ENCODE peak calls at places on chromosomes 3 and 15, in four cellular contexts. N is WTC11, F is HepG2, V is IMR-90. T is an unnamed sample.

GRCh38 chr3:171704002-171704401 is 106.3 kb downstream of the PLD1 start:
- DNase-seq in V (peak), F (peak), N (peak), T (peak)

GRCh38 chr15:91706366-91707032 is 147.0 kb upstream of the SLCO3A1 start:
- DNase-seq in N (peak), V (peak), F (peak), T (peak)

GRCh38 chr15:41655716-41656115 is 4.5 kb upstream of the MGA start:
- DNase-seq in V (peak), N (no peak), F (no peak), T (no peak)

GRCh38 chr15:90286678-90287077 is 21.2 kb downstream of the NGRN start:
- DNase-seq in F (peak), V (peak), N (no peak), T (peak)

GRCh38 chr3:48018841-48019240 is 2.6 kb upstream of the MAP4 start:
- DNase-seq in F (peak), V (peak), N (no peak), T (no peak)

GRCh38 chr15:65054333-65055200 is 9.4 kb downstream of the SLC51B start:
- DNase-seq in F (peak), N (peak), V (peak), T (peak)

GRCh38 chr3:64158334-64158733 is 66.9 kb downstream of the PRICKLE2 start:
- DNase-seq in F (no peak), V (peak), N (no peak), T (no peak)

GRCh38 chr3:178537123-178537754 is 1.0 kb downstream of the KCNMB2 start:
- DNase-seq in N (no peak), V (no peak), F (no peak), T (no peak)

GRCh38 chr3:134704556-134704955 is 53.7 kb upstream of the KY start:
- DNase-seq in F (no peak), V (no peak), N (no peak), T (no peak)

GRCh38 chr3:14429237-14429636 is 26.8 kb downstream of the SLC6A6 start:
- DNase-seq in V (peak), F (no peak), N (no peak), T (no peak)

GRCh38 chr3:118187221-118187620 is 847.4 kb downstream of the IGSF11 start:
- DNase-seq in F (no peak), N (no peak), V (no peak), T (no peak)

GRCh38 chr3:129688310-129688895 is 81.9 kb upstream of the PLXND1 start:
- DNase-seq in N (peak), F (peak), V (peak), T (no peak)

GRCh38 chr3:190076601-190077444 is 43.9 kb downstream of the P3H2 start:
- DNase-seq in V (peak), N (no peak), F (peak), T (no peak)

GRCh38 chr3:113585720-113586119 is 53.4 kb downstream of the SIDT1 start:
- DNase-seq in F (no peak), V (no peak), N (no peak), T (no peak)

GRCh38 chr15:32837935-32838334 is 120.1 kb downstream of the GREM1 start:
- DNase-seq in F (no peak), N (no peak), V (no peak), T (no peak)

GRCh38 chr15:87736401-87736800 is 520.1 kb downstream of the NTRK3 start:
- DNase-seq in F (no peak), V (peak), N (no peak), T (no peak)

GRCh38 chr3:33096103-33096868 is 660 bp downstream of the GLB1 start:
- DNase-seq in F (peak), N (peak), V (peak), T (peak)

GRCh38 chr15:80584561-80584964 is 110.5 kb upstream of the ABHD17C start:
- DNase-seq in N (no peak), V (no peak), F (peak), T (no peak)

GRCh38 chr3:194957743-194958240 is 272.1 kb downstream of the FAM43A start:
- DNase-seq in N (no peak), F (no peak), V (no peak), T (no peak)

GRCh38 chr15:31398677-31399260 is 72.1 kb downstream of the KLF13 start:
- DNase-seq in V (no peak), F (peak), N (no peak), T (no peak)

GRCh38 chr15:85019815-85020590 is 38.3 kb downstream of the PDE8A start:
- DNase-seq in V (peak), N (no peak), F (no peak), T (no peak)

GRCh38 chr15:89898628-89899302 is 5.0 kb upstream of the AP3S2 start:
- DNase-seq in F (peak), N (peak), V (peak), T (peak)

GRCh38 chr3:71968491-71968890 is 183.5 kb upstream of the PROK2 start:
- DNase-seq in N (no peak), F (no peak), V (no peak), T (no peak)

GRCh38 chr3:197792019-197792647 is 1.1 kb downstream of the LRCH3 start:
- DNase-seq in N (no peak), F (no peak), V (no peak), T (no peak)

GRCh38 chr3:187101184-187102072 is 37.9 kb downstream of the RPL39L start:
- DNase-seq in V (peak), N (no peak), F (peak), T (peak)

GRCh38 chr15:83905874-83906273 is 252.0 kb downstream of the ADAMTSL3 start:
- DNase-seq in N (no peak), V (no peak), F (no peak), T (no peak)

GRCh38 chr15:83898295-83898694 is 244.4 kb downstream of the ADAMTSL3 start:
- DNase-seq in N (no peak), F (no peak), V (no peak), T (no peak)

GRCh38 chr15:83899670-83900069 is 245.7 kb downstream of the ADAMTSL3 start:
- DNase-seq in N (no peak), F (no peak), V (no peak), T (no peak)

DNA sequence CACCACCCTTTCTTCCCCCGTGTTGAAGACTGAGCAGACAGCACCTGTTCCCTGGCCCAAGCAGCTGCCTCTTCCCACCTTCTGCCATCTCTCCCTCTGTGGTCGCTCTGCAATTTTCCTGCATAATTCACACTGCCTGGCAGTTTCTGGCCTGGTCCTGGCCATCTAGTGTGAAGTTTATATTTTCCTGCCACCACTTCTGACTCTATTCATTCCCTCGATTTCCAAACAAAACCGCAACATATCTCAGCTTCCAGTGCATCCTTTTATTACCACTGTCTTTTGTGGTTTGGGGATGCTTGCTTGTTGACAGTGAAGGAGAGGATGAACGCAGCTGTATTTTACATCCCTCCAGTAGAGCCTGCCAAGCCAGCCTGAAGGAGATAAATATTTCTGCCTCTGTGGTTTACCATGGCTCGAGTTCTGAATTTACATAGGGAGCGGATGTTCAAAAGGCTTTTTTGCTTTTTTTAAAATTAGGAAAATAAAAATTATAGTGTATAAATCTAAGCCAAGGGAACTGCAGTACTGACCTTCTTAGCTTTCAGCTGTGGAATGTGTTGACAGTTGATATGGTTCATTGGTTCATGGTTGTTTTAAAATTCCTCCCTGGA is 250.3 kb downstream of the ADAMTSL3 start:
- DNase-seq in F (no peak), V (peak), N (no peak), T (no peak)
- TF ChIP-seq USF2 in F (no peak), V (no peak), N (no peak), T (no peak)

DNA sequence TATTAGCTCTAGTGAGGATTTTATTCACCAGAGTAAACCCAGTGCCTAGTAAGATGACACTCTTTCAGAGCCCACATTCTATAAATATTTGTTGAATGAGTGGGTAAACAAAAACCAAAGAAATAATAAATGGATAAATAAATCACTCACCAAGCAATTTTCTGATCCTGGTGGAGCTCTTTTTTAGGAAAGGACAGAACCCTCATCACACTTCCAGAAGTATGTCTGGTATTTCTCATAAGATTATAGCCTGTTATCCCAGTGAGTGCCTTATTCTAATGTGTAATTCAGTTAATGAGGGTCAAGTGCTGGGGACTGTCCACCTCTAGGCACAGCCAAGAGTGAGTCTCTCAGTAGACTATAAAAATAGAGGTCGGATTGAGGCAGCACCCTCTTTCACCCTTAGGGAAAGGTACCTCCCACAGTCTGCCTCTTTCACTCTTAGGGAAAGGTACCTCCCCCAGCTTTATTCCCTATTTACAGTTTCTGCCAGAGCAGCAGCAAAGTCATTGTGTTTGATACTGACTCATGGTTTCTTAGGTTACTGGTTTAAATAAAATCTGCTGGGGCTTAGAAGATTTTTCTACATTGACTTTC is 144.9 kb downstream of the STAC start:
- DNase-seq in F (no peak), N (no peak), V (peak), T (no peak)
- TF ChIP-seq USF2 in F (no peak), N (no peak), V (no peak), T (no peak)

GRCh38 chr3:81645248-81645647 is 116.2 kb downstream of the GBE1 start:
- DNase-seq in F (no peak), V (no peak), N (no peak), T (no peak)

GRCh38 chr3:81638480-81638879 is 123.0 kb downstream of the GBE1 start:
- DNase-seq in N (no peak), V (no peak), F (no peak), T (no peak)

DNA sequence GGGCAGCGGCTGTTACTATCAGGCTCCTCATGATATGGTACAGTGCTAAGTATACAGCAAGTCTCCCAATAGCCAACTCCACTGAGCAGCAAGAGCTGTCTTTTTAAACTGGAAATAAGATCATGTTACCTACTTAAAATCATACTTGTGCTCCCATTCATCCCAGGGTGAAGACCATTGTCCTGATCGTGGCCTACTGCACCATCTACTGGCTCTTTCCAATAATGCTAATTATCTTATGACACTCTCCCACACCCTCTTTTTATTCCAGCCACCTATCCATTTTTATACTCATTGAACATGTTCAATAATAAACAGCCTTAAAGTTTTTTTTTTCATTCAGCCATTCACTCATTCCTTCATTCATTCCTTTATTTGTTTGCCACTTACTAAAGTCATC is 117.7 kb downstream of the GBE1 start:
- DNase-seq in V (peak), F (peak), N (no peak), T (peak)
- TF ChIP-seq USF2 in V (no peak), F (no peak), N (no peak), T (no peak)

DNA sequence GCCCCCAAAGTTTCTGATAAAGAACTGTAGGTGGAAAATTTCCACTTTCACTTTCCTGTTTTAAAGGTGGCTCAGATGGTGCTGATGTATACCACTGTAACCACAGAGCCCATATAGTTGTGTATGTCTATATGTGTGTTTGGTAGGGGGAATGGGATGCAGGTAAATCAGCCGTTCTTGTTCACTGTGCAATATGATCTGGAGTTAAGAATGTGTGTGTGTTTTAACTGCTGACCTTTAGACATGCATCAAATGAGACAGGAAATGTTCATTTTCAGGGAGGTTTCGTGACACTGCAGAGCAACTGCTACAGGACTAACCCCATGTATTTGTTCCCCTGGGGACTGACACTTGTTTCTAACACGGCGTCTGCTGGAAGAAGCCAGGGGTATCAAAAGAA is 180.5 kb downstream of the TAFA4 start:
- DNase-seq in N (no peak), V (no peak), F (no peak), T (no peak)
- TF ChIP-seq USF2 in N (no peak), V (no peak), F (no peak), T (no peak)

T was measured in K562.